ENCODE peak calls at places on chromosomes 12 and 14, in five cellular contexts. V is IMR-90, Z is gastrocnemius medialis, A is tibial nerve, E is heart left ventricle. C is an unnamed sample.

GRCh38 chr14:57388072-57388471 is 2.3 kb upstream of the NAA30 start:
- DNase-seq in V (no peak), A (no peak), Z (no peak), E (no peak), C (no peak)

GRCh38 chr12:80709811-80710726 is 2.6 kb downstream of the MYF6 start:
- DNase-seq in A (no peak), V (no peak), Z (peak; percentile 70), E (no peak), C (no peak)

GRCh38 chr12:54988402-54989054 is 4.0 kb upstream of the TESPA1 start:
- DNase-seq in E (peak; percentile 86), A (peak; percentile 62), Z (peak; percentile 63), V (peak; percentile 15), C (no peak)

GRCh38 chr14:68427550-68427890 is 365.3 kb downstream of the ZFP36L1 start:
- DNase-seq in Z (no peak), A (no peak), E (no peak), V (no peak), C (no peak)

GRCh38 chr14:104384776-104385071 is 194.8 kb upstream of the C14orf180 start:
- DNase-seq in A (no peak), V (no peak), Z (no peak), E (no peak), C (no peak)

GRCh38 chr14:29724991-29725390 is 202.7 kb downstream of the PRKD1 start:
- DNase-seq in V (peak; percentile 63), Z (no peak), A (no peak), E (no peak), C (no peak)

GRCh38 chr12:1886396-1887008 is 31.9 kb downstream of the CACNA2D4 start:
- DNase-seq in V (no peak), A (no peak), E (no peak), Z (no peak), C (no peak)

GRCh38 chr14:64812412-64812811 is 67.3 kb downstream of the SPTB start:
- DNase-seq in E (no peak), V (no peak), Z (peak; percentile 84), A (no peak), C (no peak)

DNA sequence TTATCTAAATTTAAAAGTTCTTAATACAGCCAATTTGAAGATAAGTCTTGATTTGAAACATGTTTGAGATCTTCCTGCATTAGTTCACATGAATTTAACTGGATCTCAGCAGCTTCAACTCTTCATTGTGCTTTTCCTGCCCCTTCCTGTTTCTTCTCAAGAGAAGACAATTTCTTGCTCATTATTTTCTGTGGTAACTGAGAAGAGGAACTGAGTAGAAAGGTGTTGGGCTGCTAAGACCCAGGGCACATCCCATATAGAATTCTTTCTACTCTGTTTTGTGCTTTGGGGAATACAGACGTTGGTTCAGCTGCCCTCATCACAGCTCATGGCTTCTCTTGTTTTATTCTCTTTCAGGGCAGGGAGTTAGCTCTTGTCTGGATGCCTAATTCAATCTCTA is 110.2 kb downstream of the SNAPC1 start:
- DNase-seq in A (no peak), V (no peak), E (no peak), Z (no peak), C (no peak)
- H3K27ac ChIP-seq in A (no peak overlapping the region), V (no peak overlapping the region), E (no peak overlapping the region), Z (no peak overlapping the region), C (no peak overlapping the region)

DNA sequence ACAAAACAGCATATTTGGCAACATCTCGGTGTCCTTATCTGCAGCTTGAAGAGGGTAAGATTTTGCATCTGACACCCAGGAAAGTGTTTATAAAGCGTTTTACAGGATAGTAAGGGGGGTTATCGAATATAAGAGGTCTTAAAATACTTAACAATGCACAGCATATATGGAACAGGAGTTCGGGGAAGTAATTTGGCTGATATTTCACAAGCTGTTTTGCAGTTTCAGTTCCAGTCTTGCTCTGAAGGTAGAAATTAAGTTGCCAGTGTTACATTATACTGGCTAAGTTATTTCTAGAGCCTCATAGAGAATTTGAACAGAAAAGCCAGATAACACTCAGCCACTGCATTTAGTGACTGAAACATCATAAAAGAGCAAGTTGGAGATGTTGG is 941 bp upstream of the MAP4K5 start:
- DNase-seq in Z (no peak), E (no peak), V (no peak), A (no peak), C (no peak)
- TF ChIP-seq CTCF in Z (no peak), E (no peak), V (no peak), A (no peak), C (no peak)

GRCh38 chr12:108033091-108033490 is 96.0 kb upstream of the WSCD2 start:
- DNase-seq in Z (no peak), E (no peak), V (no peak), A (no peak), C (no peak)
- H3K27ac ChIP-seq in Z (no peak overlapping the region), E (no peak overlapping the region), V (no peak overlapping the region), A (no peak overlapping the region), C (no peak overlapping the region)

GRCh38 chr12:90959538-90960139 is 4.7 kb upstream of the CCER1 start:
- DNase-seq in E (no peak), A (no peak), V (peak; percentile 58), Z (no peak), C (no peak)

GRCh38 chr12:90961154-90961553 is 6.2 kb upstream of the CCER1 start:
- DNase-seq in Z (no peak), V (no peak), A (no peak), E (no peak), C (no peak)

GRCh38 chr12:90954428-90954827 is 548 bp downstream of the CCER1 start:
- DNase-seq in E (no peak), V (no peak), Z (no peak), A (no peak), C (no peak)

GRCh38 chr12:90954921-90955320 is at the start of gene CCER1:
- DNase-seq in A (no peak), V (no peak), Z (no peak), E (no peak), C (no peak)

GRCh38 chr12:90958995-90959394 is 4.0 kb upstream of the CCER1 start:
- DNase-seq in A (no peak), V (peak; percentile 31), E (no peak), Z (no peak), C (no peak)
- TF ChIP-seq CTCF in A (no peak), V (peak; percentile 46), E (no peak), Z (no peak), C (no peak)

DNA sequence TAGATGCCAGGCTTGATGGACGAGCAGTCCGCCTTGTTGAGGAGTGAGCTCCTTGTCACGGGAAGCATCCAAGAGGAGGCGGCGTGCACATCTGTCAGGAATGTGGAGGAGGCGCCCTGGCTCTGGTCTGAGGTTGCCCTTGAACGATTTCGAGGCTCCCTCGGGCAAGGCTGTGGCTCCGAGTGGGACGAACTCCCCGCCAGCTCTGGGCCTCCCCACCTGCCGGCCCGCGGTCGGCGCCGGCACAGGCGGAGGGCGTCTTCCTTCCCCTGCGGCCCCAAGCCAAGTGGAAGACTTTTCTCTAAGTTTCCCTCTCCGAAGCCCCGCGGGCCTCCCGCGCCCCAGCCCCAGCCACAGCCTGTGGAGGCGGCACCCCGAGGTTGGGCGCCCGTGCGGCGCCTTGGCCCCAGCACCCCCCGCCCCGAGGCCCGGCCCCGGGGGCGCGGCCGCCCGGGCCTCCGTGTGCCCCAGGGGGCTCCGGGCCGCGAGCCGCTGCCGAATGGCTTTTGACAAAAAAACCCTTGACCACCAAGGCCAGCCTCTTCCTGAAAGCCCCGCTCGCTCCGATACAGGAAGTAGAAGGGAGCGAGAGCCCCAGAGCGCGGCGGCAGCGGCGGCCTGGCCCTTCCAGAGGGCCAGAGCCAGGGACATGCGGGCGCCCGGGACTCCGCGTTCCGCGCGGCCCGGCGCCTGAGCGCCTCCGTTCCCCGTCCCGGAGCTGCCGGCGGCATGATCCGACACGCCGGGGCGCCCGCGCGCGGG is at the start of gene RIN3:
- DNase-seq in A (no peak), E (peak; percentile 77), Z (no peak), V (peak; percentile 65), C (no peak)
- H3K27ac ChIP-seq in A (peak within 1 kb of the TSS; percentile 81), E (peak within 1 kb of the TSS; percentile 80), Z (peak within 1 kb of the TSS; percentile 77), V (peak within 1 kb of the TSS; percentile 82), C (peak within 1 kb of the TSS; percentile 81)

DNA sequence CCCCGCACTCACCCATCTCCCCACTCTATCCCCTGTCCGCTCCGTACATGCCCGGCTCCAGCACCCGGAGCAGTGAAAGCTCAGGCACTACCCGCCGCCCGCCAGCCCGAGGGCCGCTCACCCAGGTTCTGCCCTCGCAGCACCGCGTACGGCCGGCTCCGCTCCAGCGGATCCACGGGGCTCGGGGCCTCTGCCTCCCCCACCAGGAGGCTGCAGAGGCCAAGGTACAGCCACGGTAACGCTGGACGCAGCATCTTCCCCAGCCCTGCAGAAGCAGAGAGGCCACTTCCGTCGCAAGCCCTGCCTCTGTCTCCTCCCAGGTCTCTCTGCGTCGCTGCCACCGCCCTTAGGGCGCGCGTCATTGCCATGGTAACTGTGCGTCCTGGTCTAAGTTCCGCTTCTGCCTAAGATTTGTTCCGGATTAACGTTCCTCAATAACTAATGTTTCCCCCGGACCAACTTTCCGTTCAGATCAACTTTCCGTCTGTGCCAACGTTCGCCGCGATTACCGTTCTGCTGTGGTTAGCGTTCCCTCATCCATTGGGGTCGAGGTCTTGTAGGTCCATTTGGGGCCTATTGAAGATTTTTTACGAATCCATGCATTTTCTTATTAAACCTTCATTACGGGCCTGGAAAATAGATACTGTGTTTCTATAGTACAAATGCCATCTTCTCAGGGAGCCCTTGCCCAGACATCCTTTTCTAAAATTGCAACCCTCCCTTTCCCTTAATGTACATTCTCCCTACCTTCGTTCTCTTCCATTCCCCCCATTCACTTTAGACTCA is at the start of gene C12orf76:
- DNase-seq in V (peak; percentile 96), E (peak; percentile 94), Z (peak; percentile 82), A (peak; percentile 91), C (peak; percentile 79)
- TF ChIP-seq CTCF in V (no peak), E (no peak), Z (no peak), A (no peak), C (no peak)

C was measured in ascending aorta.